ENCODE peak calls at places on chromosomes 2 and 18, in six cellular contexts. W is ovary, Y is A549, S is adrenal gland, U is Peyer's patch, P is stomach. R is an unnamed sample.

GRCh38 chr2:101150306-101151140 is 659 bp downstream of the TBC1D8 start:
- DNase-seq in P (peak), S (peak), W (peak), Y (no peak), U (peak), R (peak)

GRCh38 chr2:222318712-222319575 is 20.1 kb upstream of the PAX3 start:
- DNase-seq in Y (no peak), W (no peak), U (peak), S (peak), P (no peak), R (peak)

GRCh38 chr2:23008951-23009350 is 376.0 kb upstream of the KLHL29 start:
- DNase-seq in Y (no peak), U (no peak), W (no peak), S (no peak), P (no peak), R (no peak)

GRCh38 chr18:50662177-50662576 is 102.3 kb downstream of the MAPK4 start:
- DNase-seq in S (no peak), W (no peak), Y (no peak), P (no peak), U (no peak), R (no peak)

GRCh38 chr2:15615310-15615920 is 23.7 kb downstream of the DDX1 start:
- DNase-seq in Y (no peak), U (no peak), W (no peak), P (no peak), S (no peak), R (no peak)

GRCh38 chr2:178306351-178307073 is 112.2 kb downstream of the OSBPL6 start:
- DNase-seq in U (peak), W (no peak), P (no peak), Y (peak), S (peak), R (peak)

GRCh38 chr2:84477886-84478285 is 18.8 kb upstream of the SUCLG1 start:
- DNase-seq in P (no peak), U (no peak), Y (no peak), S (no peak), W (no peak), R (no peak)

GRCh38 chr2:172085460-172086159 is at the start of gene DLX1:
- DNase-seq in S (no peak), W (no peak), Y (peak), P (no peak), U (no peak), R (no peak)

GRCh38 chr2:190994148-190994547 is 19.8 kb downstream of the STAT1 start:
- DNase-seq in P (no peak), U (no peak), S (no peak), W (no peak), Y (no peak), R (no peak)

GRCh38 chr18:75198046-75198445 is 10.9 kb downstream of the PTGR3 start:
- DNase-seq in S (no peak), P (no peak), W (no peak), Y (no peak), U (no peak), R (no peak)

GRCh38 chr2:207161247-207161646 is 4.5 kb downstream of the KLF7 start:
- DNase-seq in W (no peak), U (no peak), P (no peak), S (no peak), Y (no peak), R (no peak)

GRCh38 chr2:207162319-207162718 is 3.4 kb downstream of the KLF7 start:
- DNase-seq in Y (no peak), S (no peak), U (no peak), P (no peak), W (no peak), R (no peak)

GRCh38 chr2:207163815-207164747 is 1.7 kb downstream of the KLF7 start:
- DNase-seq in W (peak), S (peak), P (peak), Y (peak), U (peak), R (peak)

GRCh38 chr2:207161724-207162123 is 4.0 kb downstream of the KLF7 start:
- DNase-seq in S (no peak), Y (no peak), W (no peak), U (no peak), P (no peak), R (no peak)

GRCh38 chr2:207163053-207163814 is 2.5 kb downstream of the KLF7 start:
- DNase-seq in P (peak), U (no peak), Y (peak), W (peak), S (no peak), R (peak)
- TF ChIP-seq POLR2A in P (no peak), U (peak), Y (no peak), W (no peak), S (peak), R (no peak)

GRCh38 chr18:61637905-61638304 is 254.9 kb downstream of the RNF152 start:
- DNase-seq in U (no peak), Y (no peak), S (no peak), W (no peak), P (peak), R (peak)

GRCh38 chr18:61639886-61640285 is 252.9 kb downstream of the RNF152 start:
- DNase-seq in S (no peak), Y (no peak), P (no peak), W (no peak), U (no peak), R (no peak)

GRCh38 chr18:61635901-61636528 is 256.8 kb downstream of the RNF152 start:
- DNase-seq in S (peak), W (peak), P (peak), Y (no peak), U (peak), R (peak)

DNA sequence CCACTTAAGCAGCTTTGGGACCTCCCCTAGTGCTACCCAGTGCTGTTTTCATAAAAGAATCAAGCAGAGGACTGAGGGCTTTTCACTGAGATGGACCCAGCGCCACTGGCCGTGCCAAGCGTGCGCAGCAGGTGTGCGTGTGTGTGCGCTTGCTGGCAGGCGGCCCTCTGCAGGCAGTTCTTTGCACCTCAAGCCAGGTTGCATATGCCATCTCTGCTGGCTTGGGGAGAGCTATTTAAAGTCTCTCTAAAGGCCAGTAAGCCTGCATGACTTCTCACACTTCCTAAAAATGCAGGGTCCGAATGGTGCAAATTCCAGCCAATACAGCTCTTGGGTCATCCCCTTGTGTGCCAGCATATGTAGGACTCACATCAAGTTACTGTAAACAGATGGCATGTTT is 255.5 kb downstream of the RNF152 start:
- DNase-seq in S (no peak), Y (no peak), U (peak), P (peak), W (no peak), R (peak)
- TF ChIP-seq CTCF in S (no peak), Y (no peak), U (peak), P (no peak), W (no peak), R (peak)

GRCh38 chr2:207967121-207967520 is 58.2 kb downstream of the PLEKHM3 start:
- DNase-seq in S (no peak), P (no peak), Y (no peak), W (no peak), U (no peak), R (no peak)
- H3K27ac ChIP-seq in S (no peak), P (no peak), Y (no peak), W (no peak), U (no peak), R (no peak)

DNA sequence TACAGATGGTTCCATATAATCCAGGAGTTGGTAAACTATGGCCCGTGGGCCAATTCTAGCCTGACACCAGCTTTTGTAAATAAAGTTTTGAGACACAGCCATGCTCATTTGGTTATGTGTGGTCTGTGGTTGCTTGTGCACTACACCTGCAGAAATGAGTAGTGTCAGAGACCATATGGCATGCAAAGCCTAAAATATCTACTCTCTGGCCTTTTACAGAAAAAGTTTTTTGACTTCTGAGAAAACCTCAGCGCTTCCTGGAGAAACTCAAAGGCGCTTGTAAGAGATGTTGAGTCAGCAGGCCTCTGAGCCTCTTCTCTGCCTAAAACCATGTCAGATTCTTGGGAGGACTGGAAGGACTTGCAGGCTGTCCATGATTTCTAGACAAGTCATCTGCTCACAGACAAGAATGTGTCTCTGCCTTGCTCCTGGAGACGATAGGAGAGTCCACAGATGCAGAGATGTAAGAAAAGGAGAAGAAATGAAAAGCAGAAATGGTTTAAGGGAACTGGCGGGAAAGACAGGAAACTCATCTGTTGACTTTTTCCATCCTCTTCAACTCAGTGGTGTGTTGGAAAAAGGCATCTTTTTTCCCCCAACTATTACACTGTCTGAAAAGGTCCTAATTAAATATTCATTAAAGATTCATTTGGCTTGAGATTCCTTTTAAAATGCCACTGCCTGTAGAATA is 5.2 kb downstream of the TTC39C start:
- DNase-seq in P (no peak), Y (no peak), U (no peak), S (no peak), W (no peak), R (no peak)
- TF ChIP-seq POLR2A in P (no peak), Y (no peak), U (no peak), S (no peak), W (no peak), R (no peak)

DNA sequence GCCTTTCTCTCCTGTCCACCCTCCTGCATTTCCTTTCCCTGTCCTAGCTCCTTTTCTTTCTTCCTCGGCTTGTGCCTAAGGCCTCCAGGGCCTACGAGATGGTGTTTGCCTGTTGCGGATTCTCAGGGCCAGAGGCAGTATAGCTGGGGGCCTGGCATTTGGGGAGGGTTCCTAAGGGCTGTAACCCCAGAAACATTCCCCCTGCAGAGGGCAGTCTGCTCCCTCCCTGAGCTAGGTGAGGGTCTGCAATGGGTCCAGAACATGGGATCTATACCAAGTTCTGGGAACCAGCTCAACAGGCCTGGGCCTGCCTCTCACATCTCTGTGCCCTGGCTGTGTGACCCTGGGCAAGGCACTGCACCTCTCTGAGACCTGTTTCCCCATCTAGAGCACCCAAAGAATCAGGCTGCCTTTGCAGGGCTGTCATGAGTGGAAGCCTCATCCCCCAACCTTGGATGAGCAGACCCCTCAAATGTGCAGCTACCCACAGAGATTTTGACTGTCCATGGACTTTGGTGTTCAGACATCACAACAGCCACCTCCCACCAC is 97.5 kb downstream of the GLI2 start:
- DNase-seq in P (no peak), Y (no peak), W (no peak), U (peak), S (no peak), R (no peak)
- TF ChIP-seq CTCF in P (no peak), Y (no peak), W (no peak), U (no peak), S (no peak), R (no peak)

R was measured in right lobe of liver.